ENCODE peak calls at places on chromosomes 12 and 14, in seven cellular contexts. L, W, C, Y, U, V and Q are unnamed samples.

GRCh38 chr12:81221681-81222080 is 143.8 kb downstream of the ACSS3 start:
- DNase-seq in W (no peak), U (no peak), C (no peak), Y (no peak), L (no peak), V (no peak), Q (no peak)

GRCh38 chr12:69056743-69057515 is 124.0 kb upstream of the CPM start:
- DNase-seq in W (no peak), C (peak; percentile 32), U (no peak), L (peak; percentile 71), V (no peak), Y (no peak), Q (no peak)

GRCh38 chr14:104553166-104554087 is 26.1 kb upstream of the C14orf180 start:
- DNase-seq in V (no peak), W (no peak), C (no peak), U (no peak), Y (peak; percentile 51), L (no peak), Q (no peak)

GRCh38 chr14:67950386-67950785 is 130.8 kb downstream of the RAD51B start:
- DNase-seq in Y (no peak), V (no peak), W (no peak), C (no peak), L (no peak), U (no peak), Q (no peak)

GRCh38 chr12:6606331-6607131 is 648 bp downstream of the CHD4 start:
- DNase-seq in Y (no peak), U (peak; percentile 85), L (peak; percentile 51), C (no peak), W (peak; percentile 78), V (peak; percentile 57), Q (no peak)

GRCh38 chr14:61535032-61535431 is 160.3 kb upstream of the HIF1A start:
- DNase-seq in V (no peak), C (no peak), Y (no peak), L (no peak), W (no peak), U (no peak), Q (no peak)

GRCh38 chr14:21098134-21098891 is at the start of gene ZNF219:
- DNase-seq in U (no peak), C (no peak), Y (peak; percentile 83), L (peak; percentile 40), V (peak; percentile 66), W (peak; percentile 75), Q (no peak)

GRCh38 chr14:73850940-73851339 is 691 bp upstream of the PTGR2 start:
- DNase-seq in V (no peak), L (peak; percentile 28), U (no peak), W (peak; percentile 20), C (no peak), Y (no peak), Q (no peak)

GRCh38 chr12:91778938-91779400 is 366.7 kb downstream of the BTG1 start:
- DNase-seq in C (peak; percentile 83), L (peak; percentile 94), U (no peak), V (no peak), W (peak; percentile 85), Y (peak; percentile 72), Q (no peak)

GRCh38 chr12:47207005-47207717 is 127.4 kb upstream of the AMIGO2 start:
- DNase-seq in U (no peak), V (peak; percentile 40), L (no peak), Y (no peak), W (no peak), C (no peak), Q (no peak)

GRCh38 chr12:102300824-102301461 is 103.3 kb upstream of the PMCH start:
- DNase-seq in U (no peak), V (no peak), Y (no peak), W (peak; percentile 39), C (peak; percentile 41), L (peak; percentile 79), Q (no peak)

GRCh38 chr12:27333311-27334009 is 824 bp downstream of the BMAL2 start:
- DNase-seq in U (no peak), L (no peak), V (no peak), Y (no peak), C (no peak), W (peak; percentile 58), Q (no peak)

GRCh38 chr14:75088566-75089373 is 19.3 kb downstream of the ZC2HC1C start:
- DNase-seq in C (peak; percentile 31), V (peak; percentile 49), W (peak; percentile 86), L (peak; percentile 65), Y (no peak), U (no peak), Q (no peak)

GRCh38 chr14:60505448-60505847 is 3.5 kb upstream of the SIX6 start:
- DNase-seq in C (no peak), W (no peak), U (no peak), V (no peak), Y (no peak), L (no peak), Q (no peak)

GRCh38 chr12:89339531-89339930 is 12.8 kb downstream of the DUSP6 start:
- DNase-seq in W (no peak), L (no peak), Y (no peak), V (no peak), U (no peak), C (no peak), Q (no peak)

DNA sequence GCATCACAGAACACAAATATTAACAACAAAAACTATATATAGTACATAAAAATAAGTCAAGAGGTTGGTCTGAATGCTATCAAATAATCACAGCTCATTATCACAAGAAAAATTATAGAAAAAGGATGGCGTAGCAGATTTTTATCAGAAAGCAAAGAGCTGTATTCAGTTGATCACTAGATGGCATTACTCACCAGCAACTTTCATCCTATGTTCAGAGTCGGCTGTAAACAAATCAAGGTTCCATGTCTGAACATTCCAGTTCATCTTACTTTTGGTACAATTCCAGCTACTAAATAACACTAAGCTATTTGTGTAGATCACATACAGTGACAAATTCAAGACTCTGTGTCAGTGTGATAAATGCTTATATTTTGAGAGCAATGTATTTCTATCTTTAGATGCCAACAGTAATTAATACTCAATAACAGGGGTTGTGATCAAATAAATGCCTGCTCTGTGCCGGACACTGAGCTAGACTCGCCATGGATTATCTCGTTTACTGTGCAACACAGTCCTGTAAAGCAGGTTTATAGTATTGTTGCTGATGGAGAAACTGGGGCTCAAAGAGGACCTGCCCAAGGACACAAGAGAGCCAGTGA is 30.1 kb downstream of the NRDE2 start:
- DNase-seq in U (no peak), L (peak; percentile 66), C (peak; percentile 30), W (peak; percentile 62), V (no peak), Y (no peak), Q (no peak)
- TF ChIP-seq CTCF in U (peak; percentile 67), L (peak; percentile 57), C (peak; percentile 29), W (peak; percentile 77), V (no peak), Y (peak; percentile 79), Q (no peak)

GRCh38 chr14:37170237-37170636 is 2.2 kb downstream of the SLC25A21 start:
- DNase-seq in V (no peak), L (no peak), U (no peak), C (no peak), Y (no peak), W (no peak), Q (no peak)

GRCh38 chr14:37170993-37171392 is 1.4 kb downstream of the SLC25A21 start:
- DNase-seq in U (no peak), L (no peak), Y (no peak), W (no peak), V (no peak), C (no peak), Q (no peak)

GRCh38 chr14:37172024-37172869 is at the start of gene SLC25A21:
- DNase-seq in U (peak; percentile 88), L (peak; percentile 68), C (peak; percentile 44), W (peak; percentile 83), V (peak; percentile 76), Y (peak; percentile 86), Q (no peak)

GRCh38 chr14:37172936-37173613 is 669 bp upstream of the SLC25A21 start:
- DNase-seq in L (no peak), V (no peak), U (no peak), W (no peak), Y (no peak), C (no peak), Q (no peak)

GRCh38 chr14:37171678-37172023 is 755 bp downstream of the SLC25A21 start:
- DNase-seq in W (no peak), Y (no peak), L (no peak), C (no peak), U (no peak), V (no peak), Q (no peak)
- TF ChIP-seq CTCF in W (no peak), Y (no peak), L (no peak), C (no peak), U (no peak), V (no peak), Q (no peak)

GRCh38 chr14:69300601-69301221 is 40.8 kb downstream of the GALNT16 start:
- DNase-seq in L (no peak), V (no peak), W (no peak), C (no peak), Y (peak; percentile 20), U (no peak), Q (peak; percentile 34)

GRCh38 chr14:69298131-69299071 is 38.4 kb downstream of the GALNT16 start:
- DNase-seq in W (no peak), C (no peak), V (no peak), U (no peak), L (no peak), Y (peak; percentile 40), Q (peak; percentile 82)

GRCh38 chr14:69303086-69303485 is 43.1 kb downstream of the GALNT16 start:
- DNase-seq in C (no peak), Y (no peak), U (no peak), L (no peak), V (no peak), W (no peak), Q (no peak)

DNA sequence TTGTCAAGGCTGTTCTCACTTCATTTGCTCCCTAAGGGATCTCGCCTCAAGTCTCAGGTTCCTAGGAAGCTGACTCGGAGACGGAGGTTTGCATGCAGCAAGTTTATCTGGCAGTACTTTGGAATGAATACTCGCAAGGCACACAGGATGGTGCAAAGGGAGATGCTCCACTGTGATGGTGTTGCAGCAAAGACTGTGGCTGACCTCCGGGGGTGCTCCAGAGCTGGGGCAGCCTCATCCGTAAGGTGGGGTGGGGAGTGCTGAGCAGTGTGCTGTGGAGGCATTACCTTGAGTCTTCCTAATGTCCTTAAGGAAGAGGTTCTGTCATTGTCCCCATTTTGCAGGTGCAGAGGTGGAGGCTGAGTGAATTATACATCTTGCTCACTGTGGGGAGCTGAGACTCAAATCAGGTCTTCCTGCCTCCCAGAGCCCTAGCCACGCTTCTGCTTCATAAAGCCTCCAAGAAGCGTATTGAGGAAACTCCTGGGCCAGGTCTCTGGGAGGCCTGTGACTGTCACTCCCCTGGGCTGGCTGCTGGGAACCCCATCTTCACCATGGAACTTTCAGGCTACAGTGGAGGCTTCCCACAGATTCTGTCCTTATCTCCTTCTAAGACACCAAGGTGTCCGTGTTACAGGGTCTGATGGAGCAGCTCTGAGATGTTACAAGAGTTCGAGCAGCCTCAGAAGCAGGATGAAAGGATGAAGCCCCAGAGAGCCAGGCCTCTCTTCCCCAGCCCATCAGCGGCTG is 39.5 kb downstream of the GALNT16 start:
- DNase-seq in Y (peak; percentile 44), C (no peak), U (no peak), V (no peak), L (no peak), W (no peak), Q (peak; percentile 65)
- TF ChIP-seq CTCF in Y (peak; percentile 24), C (peak; percentile 29), U (peak; percentile 19), V (no peak), L (peak; percentile 14), W (no peak), Q (no peak)

GRCh38 chr12:82838827-82839226 is 152.1 kb downstream of the TMTC2 start:
- DNase-seq in C (no peak), U (no peak), L (no peak), V (no peak), Y (no peak), W (no peak), Q (no peak)
- TF ChIP-seq CTCF in C (no peak), U (no peak), L (no peak), V (no peak), Y (no peak), W (no peak), Q (no peak)